ENCODE peak calls at places on chromosomes 4 and X, in ten cellular contexts. J is pancreas, B is A549, N is astrocyte of the spinal cord, E is transverse colon, U is GM23338, T is NB4, D is lung, X is H9, Q is endothelial cell. Y is an unnamed sample.

GRCh38 chrX:42783456-42783855 is 5.5 kb upstream of the PPP1R2C start:
- DNase-seq in J (no peak), B (no peak), N (no peak), E (no peak), U (no peak), T (no peak), D (no peak), X (no peak), Q (no peak), Y (no peak)

GRCh38 chr4:184388106-184388505 is 86.2 kb downstream of the IRF2 start:
- DNase-seq in J (no peak), B (no peak), N (no peak), E (no peak), U (no peak), T (no peak), D (no peak), X (no peak), Q (no peak), Y (no peak)

GRCh38 chr4:71532407-71532806 is 193.6 kb downstream of the SLC4A4 start:
- DNase-seq in J (no peak), B (no peak), N (no peak), E (no peak), U (no peak), T (no peak), D (no peak), X (no peak), Q (no peak), Y (no peak)

GRCh38 chrX:22742174-22742573 is 257.6 kb upstream of the DDX53 start:
- DNase-seq in J (no peak), B (no peak), N (peak), E (no peak), U (no peak), T (no peak), D (no peak), X (no peak), Q (no peak), Y (no peak)

GRCh38 chr4:168844261-168845039 is 165.6 kb downstream of the CBR4 start:
- DNase-seq in J (no peak), B (no peak), N (no peak), E (no peak), U (no peak), T (no peak), D (no peak), X (no peak), Q (no peak), Y (no peak)

GRCh38 chrX:48864210-48864609 is 28.8 kb upstream of the PCSK1N start:
- DNase-seq in J (no peak), B (no peak), N (peak), E (no peak), U (no peak), T (no peak), D (no peak), X (no peak), Q (no peak), Y (no peak)

GRCh38 chrX:36650622-36651021 is 357.5 kb upstream of the FAM47C start:
- DNase-seq in J (no peak), B (no peak), N (no peak), E (no peak), U (no peak), T (no peak), D (no peak), X (no peak), Q (no peak), Y (no peak)

GRCh38 chr4:164383187-164384181 is 370.4 kb upstream of the SMIM31 start:
- DNase-seq in J (no peak), B (no peak), N (peak), E (no peak), U (peak), T (no peak), D (no peak), X (peak), Q (peak), Y (no peak)

GRCh38 chr4:41174444-41174843 is 39.9 kb downstream of the APBB2 start:
- DNase-seq in J (no peak), B (no peak), N (no peak), E (no peak), U (no peak), T (peak), D (no peak), X (no peak), Q (no peak), Y (no peak)

GRCh38 chrX:12548746-12549145 is 242.5 kb upstream of the PRPS2 start:
- DNase-seq in J (no peak), B (no peak), N (peak), E (no peak), U (peak), T (peak), D (no peak), X (peak), Q (peak), Y (peak)

GRCh38 chr4:141636771-141637460 is 533 bp downstream of the IL15 start:
- DNase-seq in J (peak), B (peak), N (peak), E (peak), U (peak), T (no peak), D (no peak), X (peak), Q (peak), Y (peak)

GRCh38 chrX:39903343-39903742 is 194.4 kb downstream of the BCOR start:
- DNase-seq in J (no peak), B (no peak), N (peak), E (no peak), U (no peak), T (no peak), D (no peak), X (no peak), Q (no peak), Y (peak)

GRCh38 chrX:50158616-50159015 is 42.2 kb downstream of the AKAP4 start:
- DNase-seq in J (no peak), B (no peak), N (no peak), E (no peak), U (no peak), T (no peak), D (no peak), X (no peak), Q (no peak), Y (no peak)

GRCh38 chr4:6250235-6250983 is 19.2 kb upstream of the WFS1 start:
- DNase-seq in J (peak), B (peak), N (peak), E (no peak), U (peak), T (peak), D (no peak), X (peak), Q (peak), Y (peak)

GRCh38 chr4:147943159-147943638 is 211.3 kb downstream of the ARHGAP10 start:
- DNase-seq in J (no peak), B (no peak), N (no peak), E (no peak), U (no peak), T (no peak), D (no peak), X (no peak), Q (no peak), Y (peak)

GRCh38 chrX:123087326-123087725 is 96.8 kb upstream of the GRIA3 start:
- DNase-seq in J (no peak), B (no peak), N (no peak), E (no peak), U (no peak), T (peak), D (no peak), X (no peak), Q (no peak), Y (no peak)

GRCh38 chr4:72631296-72631695 is 62.3 kb upstream of the ADAMTS3 start:
- DNase-seq in J (no peak), B (no peak), N (peak), E (no peak), U (no peak), T (no peak), D (no peak), X (no peak), Q (no peak), Y (no peak)

GRCh38 chr4:1874207-1874606 is 3.0 kb downstream of the NSD2 start:
- DNase-seq in J (no peak), B (no peak), N (no peak), E (peak), U (no peak), T (no peak), D (no peak), X (no peak), Q (no peak), Y (no peak)

GRCh38 chrX:22652596-22652995 is 347.2 kb upstream of the DDX53 start:
- DNase-seq in J (no peak), B (no peak), N (peak), E (peak), U (peak), T (peak), D (no peak), X (peak), Q (no peak), Y (no peak)

GRCh38 chr4:176404591-176404990 is 84.8 kb downstream of the SPCS3 start:
- DNase-seq in J (no peak), B (no peak), N (peak), E (no peak), U (no peak), T (no peak), D (no peak), X (no peak), Q (no peak), Y (no peak)

GRCh38 chrX:13968198-13968597 is 61.5 kb downstream of the GEMIN8 start:
- DNase-seq in J (no peak), B (no peak), N (no peak), E (no peak), U (no peak), T (peak), D (no peak), X (no peak), Q (no peak), Y (no peak)

GRCh38 chr4:152959080-152959479 is 23.0 kb downstream of the FHDC1 start:
- DNase-seq in J (no peak), B (no peak), N (no peak), E (no peak), U (no peak), T (no peak), D (no peak), X (no peak), Q (no peak), Y (no peak)

GRCh38 chr4:54067163-54067562 is 2.8 kb upstream of the CHIC2 start:
- DNase-seq in J (peak), B (no peak), N (peak), E (peak), U (no peak), T (no peak), D (no peak), X (no peak), Q (peak), Y (no peak)

GRCh38 chr4:121256346-121256745 is 92.2 kb upstream of the TNIP3 start:
- DNase-seq in J (no peak), B (no peak), N (peak), E (no peak), U (no peak), T (peak), D (no peak), X (no peak), Q (no peak), Y (peak)

GRCh38 chr4:3186609-3187008 is 62.4 kb upstream of the MSANTD1 start:
- DNase-seq in J (no peak), B (no peak), N (no peak), E (no peak), U (no peak), T (no peak), D (no peak), X (no peak), Q (no peak), Y (no peak)

GRCh38 chr4:10640535-10641159 is 43.9 kb downstream of the CLNK start:
- DNase-seq in J (no peak), B (no peak), N (peak), E (no peak), U (no peak), T (no peak), D (no peak), X (no peak), Q (no peak), Y (peak)

GRCh38 chr4:21697583-21697982 is 251.0 kb downstream of the KCNIP4 start:
- DNase-seq in J (no peak), B (no peak), N (peak), E (no peak), U (peak), T (no peak), D (no peak), X (peak), Q (peak), Y (peak)

GRCh38 chrX:151902813-151903591 is 9.7 kb upstream of the MAGEA4 start:
- DNase-seq in J (no peak), B (peak), N (peak), E (peak), U (no peak), T (no peak), D (no peak), X (no peak), Q (peak), Y (no peak)

GRCh38 chr4:52861879-52862604 is at the start of gene RASL11B:
- DNase-seq in J (peak), B (peak), N (peak), E (peak), U (peak), T (peak), D (peak), X (peak), Q (peak), Y (peak)
- TF ChIP-seq CTCF in J (peak), B (no peak), N (no peak), E (no peak), U (no peak), T (no peak), D (no peak), X (no peak), Q (no peak), Y (no peak)

GRCh38 chrX:100720301-100720700 is 11.6 kb downstream of the SYTL4 start:
- DNase-seq in J (no peak), B (no peak), N (peak), E (no peak), U (no peak), T (no peak), D (no peak), X (no peak), Q (no peak), Y (no peak)
- TF ChIP-seq CTCF in J (no peak), B (no peak), N (no peak), E (no peak), U (no peak), T (no peak), D (no peak), X (no peak), Q (no peak), Y (no peak)

DNA sequence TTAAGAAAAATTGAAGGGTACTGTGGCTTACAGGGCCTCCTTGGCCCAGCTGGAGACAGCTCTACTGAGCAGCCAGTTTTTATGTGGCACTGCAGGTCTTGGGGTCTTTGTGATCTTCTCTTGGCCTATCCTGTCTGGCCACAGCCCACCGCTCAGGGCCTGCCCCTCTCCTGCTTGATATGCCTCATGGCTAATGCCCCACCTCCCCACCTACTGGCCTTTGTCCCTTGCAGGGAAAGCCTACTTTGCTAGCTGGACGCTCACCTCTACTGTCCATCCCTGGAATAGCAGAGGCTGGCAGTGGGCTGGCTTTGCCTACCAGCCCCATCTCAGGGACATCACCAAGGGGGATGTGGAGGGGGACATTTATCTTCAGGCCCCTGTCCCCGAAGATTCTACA is 134.1 kb downstream of the PJA1 start:
- DNase-seq in J (no peak), B (no peak), N (no peak), E (no peak), U (peak), T (no peak), D (peak), X (peak), Q (no peak), Y (no peak)
- TF ChIP-seq CTCF in J (no peak), B (no peak), N (peak), E (peak), U (no peak), T (no peak), D (no peak), X (peak), Q (no peak), Y (no peak)

GRCh38 chrX:120380699-120381098 is 18.8 kb downstream of the ATP1B4 start:
- DNase-seq in J (no peak), B (peak), N (peak), E (no peak), U (peak), T (peak), D (no peak), X (peak), Q (peak), Y (peak)
- TF ChIP-seq CTCF in J (peak), B (peak), N (peak), E (peak), U (peak), T (peak), D (no peak), X (peak), Q (no peak), Y (peak)

DNA sequence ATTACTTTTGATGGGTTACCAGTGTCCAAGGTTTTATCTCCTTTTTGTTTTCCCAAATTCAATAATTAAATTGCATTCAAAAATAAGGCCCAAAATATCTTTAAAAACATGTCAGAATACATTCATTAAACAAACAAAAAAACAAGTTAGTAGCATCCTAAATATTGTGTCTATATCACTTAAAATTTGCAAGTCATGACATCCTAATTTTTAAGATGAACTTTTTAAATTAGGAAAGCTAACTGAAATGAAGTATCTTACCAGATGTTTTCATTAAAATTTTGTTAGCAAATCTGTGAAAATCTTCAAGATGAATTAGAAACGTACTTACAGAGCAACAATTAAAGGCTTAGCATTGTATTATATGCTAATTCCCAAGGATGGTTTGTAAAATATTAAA is 962 bp upstream of the CFAP299 start:
- DNase-seq in J (no peak), B (no peak), N (no peak), E (no peak), U (no peak), T (no peak), D (no peak), X (no peak), Q (no peak), Y (no peak)
- TF ChIP-seq CTCF in J (no peak), B (no peak), N (no peak), E (no peak), U (no peak), T (no peak), D (no peak), X (no peak), Q (no peak), Y (no peak)

DNA sequence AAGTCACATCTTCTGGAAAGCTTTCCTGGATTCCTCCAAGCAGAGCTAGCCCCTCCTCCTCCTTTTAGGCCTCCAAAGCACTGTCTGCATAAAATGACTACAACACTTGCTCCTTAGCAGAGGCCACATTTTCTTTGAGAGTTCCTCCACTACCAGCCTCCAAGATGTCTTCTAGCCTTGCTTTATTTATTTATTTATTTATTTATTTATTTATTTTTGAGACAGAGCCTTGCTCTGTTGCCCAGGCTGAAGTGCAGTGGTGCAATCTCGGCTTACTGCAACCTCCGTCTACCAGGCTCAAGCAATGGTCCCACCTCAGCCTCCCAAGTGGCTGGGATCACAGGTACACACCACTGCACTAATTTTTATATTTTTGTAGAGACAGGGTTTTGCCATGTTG is 4.6 kb upstream of the GPC4 start:
- DNase-seq in J (no peak), B (no peak), N (no peak), E (no peak), U (no peak), T (no peak), D (no peak), X (no peak), Q (no peak), Y (no peak)
- TF ChIP-seq CTCF in J (no peak), B (no peak), N (no peak), E (no peak), U (no peak), T (no peak), D (no peak), X (no peak), Q (no peak), Y (no peak)

GRCh38 chrX:96440941-96441340 is 243.7 kb upstream of the DIAPH2 start:
- DNase-seq in J (no peak), B (no peak), N (no peak), E (no peak), U (no peak), T (no peak), D (no peak), X (no peak), Q (no peak), Y (no peak)
- TF ChIP-seq CTCF in J (no peak), B (no peak), N (no peak), E (no peak), U (no peak), T (no peak), D (no peak), X (no peak), Q (no peak), Y (no peak)

GRCh38 chrX:72475338-72475737 is 97.3 kb downstream of the HDAC8 start:
- DNase-seq in J (no peak), B (no peak), N (no peak), E (no peak), U (peak), T (no peak), D (no peak), X (peak), Q (no peak), Y (no peak)
- TF ChIP-seq CTCF in J (no peak), B (no peak), N (no peak), E (no peak), U (no peak), T (no peak), D (no peak), X (no peak), Q (no peak), Y (no peak)

GRCh38 chr4:104064650-104065577 is 345.1 kb upstream of the TACR3 start:
- DNase-seq in J (peak), B (peak), N (peak), E (peak), U (peak), T (peak), D (peak), X (peak), Q (peak), Y (peak)
- TF ChIP-seq CTCF in J (peak), B (peak), N (peak), E (peak), U (peak), T (peak), D (no peak), X (peak), Q (peak), Y (peak)

Y was measured in GM12865.